ENCODE peak calls at places on chromosomes 12 and 14, in eight cellular contexts. I is amniotic stem cell; P is Calu3; R is CD4-positive, CD25-positive, alpha-beta regulatory T cell; G is stimulated activated CD4-positive, alpha-beta T cell treated with anti-CD3 and anti-CD28 coated beads, TNF-alpha, amount 100 ng/mL, for 1 hour; X is epithelial cell of esophagus; C is NCI-H510A treated with DMSO at 0.1 percent for 48 hours; T is nephron progenitor cell. D is an unnamed sample.
A peak's percentile ranks its signal among the peaks of the same experiment; 100 is the strongest.

GRCh38 chr12:109525279-109525585 is 47.8 kb downstream of the UBE3B start:
- DNase-seq in P (no peak), X (no peak), C (no peak), I (no peak), G (no peak), R (no peak), T (no peak), D (no peak)

GRCh38 chr12:90816353-90817089 is 138.5 kb downstream of the CCER1 start:
- DNase-seq in I (no peak), T (no peak), R (no peak), P (no peak), C (no peak), X (peak; percentile 56), G (no peak), D (no peak)

GRCh38 chr12:126069549-126070165 is 1004.4 kb downstream of the AACS start:
- DNase-seq in C (peak; percentile 87), X (peak; percentile 65), I (no peak), P (peak; percentile 82), R (peak; percentile 47), T (peak; percentile 66), G (no peak), D (no peak)

GRCh38 chr14:72737560-72737943 is 156.3 kb downstream of the DPF3 start:
- DNase-seq in T (no peak), P (no peak), G (no peak), X (no peak), C (no peak), I (no peak), R (no peak), D (no peak)

GRCh38 chr12:24996102-24996797 is 47.3 kb upstream of the BCAT1 start:
- DNase-seq in C (no peak), T (no peak), I (no peak), X (no peak), R (no peak), G (no peak), P (no peak), D (no peak)

GRCh38 chr12:96466939-96467751 is 22.2 kb upstream of the CFAP54 start:
- DNase-seq in P (peak; percentile 22), R (no peak), X (peak; percentile 63), G (no peak), C (peak; percentile 85), I (no peak), T (no peak), D (no peak)

GRCh38 chr14:75147423-75148071 is 20.7 kb upstream of the NEK9 start:
- DNase-seq in C (no peak), P (peak; percentile 73), G (no peak), I (no peak), X (peak; percentile 64), R (peak; percentile 40), T (peak; percentile 35), D (no peak)

GRCh38 chr12:48982397-48983080 is 4.4 kb downstream of the WNT1 start:
- DNase-seq in T (no peak), R (no peak), G (no peak), X (no peak), C (no peak), I (no peak), P (no peak), D (no peak)

GRCh38 chr12:69838086-69838440 is 13.0 kb downstream of the MYRFL start:
- DNase-seq in P (peak; percentile 61), T (no peak), I (no peak), R (no peak), G (no peak), C (no peak), X (no peak), D (no peak)

GRCh38 chr14:91352696-91353692 is 64.6 kb downstream of the CCDC88C start:
- DNase-seq in P (no peak), C (no peak), I (no peak), T (no peak), R (no peak), X (no peak), G (no peak), D (no peak)

GRCh38 chr14:86091811-86092210 is 561.9 kb downstream of the FLRT2 start:
- DNase-seq in T (no peak), P (no peak), C (no peak), G (no peak), X (peak; percentile 20), I (no peak), R (no peak), D (no peak)

GRCh38 chr12:30691122-30691879 is 4.4 kb downstream of the IPO8 start:
- DNase-seq in X (peak; percentile 81), G (no peak), R (no peak), T (no peak), I (peak; percentile 38), P (no peak), C (peak; percentile 77), D (no peak)

D was measured in esophagus squamous epithelium.